ENCODE peak calls at places on chromosomes 3 and 15, in seven cellular contexts. W, N, U, V, M, X and L are unnamed samples.

GRCh38 chr15:93913871-93914270 is 317.5 kb upstream of the MCTP2 start:
- DNase-seq in W (no peak), N (peak), U (no peak), V (no peak), M (no peak), X (no peak), L (no peak)

GRCh38 chr3:82938821-82939328 is 1177.4 kb upstream of the GBE1 start:
- DNase-seq in W (no peak), N (peak), U (no peak), V (no peak), M (no peak), X (no peak), L (no peak)

GRCh38 chr3:73086071-73086494 is 24.6 kb downstream of the EBLN2 start:
- DNase-seq in W (no peak), N (peak), U (no peak), V (peak), M (peak), X (peak), L (no peak)

GRCh38 chr15:56040081-56041035 is 46.9 kb upstream of the NEDD4 start:
- DNase-seq in W (no peak), N (no peak), U (no peak), V (no peak), M (no peak), X (peak), L (no peak)

GRCh38 chr3:58306662-58307286 is 454 bp downstream of the HTD2 start:
- DNase-seq in W (peak), N (peak), U (no peak), V (peak), M (peak), X (peak), L (peak)

GRCh38 chr3:124372784-124373183 is 357.5 kb upstream of the UMPS start:
- DNase-seq in W (no peak), N (peak), U (no peak), V (no peak), M (no peak), X (no peak), L (no peak)

GRCh38 chr3:38143511-38143910 is 5.0 kb downstream of the MYD88 start:
- DNase-seq in W (no peak), N (no peak), U (no peak), V (no peak), M (peak), X (no peak), L (no peak)

GRCh38 chr15:90903733-90904536 is 833 bp downstream of the MAN2A2 start:
- DNase-seq in W (no peak), N (no peak), U (no peak), V (peak), M (no peak), X (peak), L (no peak)

GRCh38 chr3:49867871-49868321 is 1.8 kb downstream of the CAMKV start:
- DNase-seq in W (no peak), N (no peak), U (no peak), V (peak), M (peak), X (peak), L (no peak)

GRCh38 chr15:85597155-85597815 is 197.4 kb downstream of the KLHL25 start:
- DNase-seq in W (no peak), N (no peak), U (no peak), V (no peak), M (no peak), X (no peak), L (no peak)

GRCh38 chr3:39067286-39067685 is 15.5 kb downstream of the WDR48 start:
- DNase-seq in W (no peak), N (no peak), U (no peak), V (no peak), M (no peak), X (no peak), L (no peak)

GRCh38 chr3:88057650-88058321 is 1.0 kb downstream of the CGGBP1 start:
- DNase-seq in W (no peak), N (no peak), U (no peak), V (no peak), M (no peak), X (no peak), L (no peak)

GRCh38 chr3:186360779-186361178 is 1.3 kb downstream of the DGKG start:
- DNase-seq in W (no peak), N (peak), U (no peak), V (no peak), M (peak), X (no peak), L (no peak)

GRCh38 chr3:133014325-133014724 is 23.9 kb upstream of the TMEM108 start:
- DNase-seq in W (no peak), N (no peak), U (no peak), V (no peak), M (no peak), X (no peak), L (no peak)

GRCh38 chr3:195760345-195760983 is 39.7 kb downstream of the MUC20 start:
- DNase-seq in W (no peak), N (no peak), U (no peak), V (no peak), M (peak), X (no peak), L (no peak)

GRCh38 chr3:11717301-11717700 is 73.6 kb upstream of the VGLL4 start:
- DNase-seq in W (no peak), N (no peak), U (no peak), V (no peak), M (no peak), X (no peak), L (no peak)

GRCh38 chr3:124599779-124600693 is 130.2 kb upstream of the UMPS start:
- DNase-seq in W (no peak), N (no peak), U (no peak), V (no peak), M (no peak), X (peak), L (no peak)

GRCh38 chr3:186589856-186590579 is 19.5 kb downstream of the DNAJB11 start:
- DNase-seq in W (no peak), N (no peak), U (no peak), V (no peak), M (no peak), X (peak), L (no peak)

GRCh38 chr3:181844227-181844626 is 132.5 kb downstream of the SOX2 start:
- DNase-seq in W (no peak), N (no peak), U (no peak), V (no peak), M (no peak), X (no peak), L (no peak)

GRCh38 chr3:114035146-114035545 is 21.2 kb downstream of the CCDC191 start:
- DNase-seq in W (no peak), N (no peak), U (no peak), V (no peak), M (no peak), X (no peak), L (no peak)
- TF ChIP-seq TAF1 in W (no peak), N (no peak), U (no peak), V (no peak), M (no peak), X (no peak), L (no peak)

GRCh38 chr3:122947086-122947611 is 80.4 kb downstream of the SEMA5B start:
- DNase-seq in W (no peak), N (no peak), U (no peak), V (no peak), M (no peak), X (no peak), L (no peak)
- TF ChIP-seq TAF1 in W (no peak), N (no peak), U (no peak), V (no peak), M (no peak), X (no peak), L (no peak)

DNA sequence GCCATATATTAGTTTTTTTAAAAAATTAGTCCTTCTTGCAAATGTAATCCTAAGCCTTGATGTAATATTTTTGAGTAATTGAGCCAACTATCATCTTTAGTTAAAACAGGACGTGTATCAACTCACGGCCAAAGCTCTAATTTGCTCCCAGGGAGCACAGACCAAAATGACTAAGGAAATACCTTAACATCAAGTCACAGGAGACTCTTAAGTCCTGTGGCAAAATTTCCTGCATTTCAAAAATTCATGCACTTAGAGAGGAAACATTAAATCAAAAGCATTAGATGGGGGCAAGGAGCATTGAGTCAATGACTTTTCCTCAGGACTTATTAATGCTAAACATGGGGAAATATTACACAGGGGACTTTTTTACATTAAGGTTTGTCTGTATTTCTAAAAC is 276.0 kb downstream of the MFSD1 start:
- DNase-seq in W (no peak), N (no peak), U (no peak), V (no peak), M (no peak), X (no peak), L (no peak)
- TF ChIP-seq TAF1 in W (no peak), N (no peak), U (no peak), V (no peak), M (no peak), X (no peak), L (no peak)

DNA sequence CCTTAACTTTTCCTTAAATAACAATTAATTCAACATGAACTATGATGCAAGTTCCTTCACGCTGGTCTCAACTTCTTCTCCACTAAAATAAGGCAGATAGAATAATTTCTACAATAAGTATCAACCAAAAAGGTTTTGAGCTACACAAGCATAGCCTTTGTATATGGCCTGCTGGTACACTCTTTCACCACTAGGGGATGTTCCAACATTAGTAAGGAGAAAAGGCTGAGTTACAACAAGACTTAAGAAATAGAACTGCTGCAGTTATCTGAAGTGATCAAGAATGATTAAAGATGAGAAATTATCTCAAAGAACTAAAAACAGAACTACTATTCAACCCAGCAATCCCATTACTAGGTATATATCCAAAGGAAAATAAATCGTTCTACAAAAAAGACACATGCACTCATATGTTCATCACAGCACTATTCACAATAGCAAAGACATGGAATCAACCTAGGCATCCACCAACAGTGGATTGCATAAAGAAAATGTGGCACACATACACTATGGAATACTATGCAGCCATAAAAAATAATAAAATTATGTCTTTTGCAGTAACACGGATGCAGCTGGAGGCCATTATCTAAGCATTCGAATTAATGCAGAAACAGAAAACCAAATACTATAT is 14.4 kb downstream of the ATP13A3 start:
- DNase-seq in W (no peak), N (peak), U (no peak), V (peak), M (no peak), X (peak), L (no peak)
- TF ChIP-seq TAF1 in W (no peak), N (no peak), U (no peak), V (no peak), M (no peak), X (no peak), L (no peak)

GRCh38 chr3:126782554-126782953 is 78.5 kb downstream of the CHCHD6 start:
- DNase-seq in W (no peak), N (no peak), U (no peak), V (no peak), M (no peak), X (no peak), L (no peak)
- TF ChIP-seq TAF1 in W (no peak), N (peak), U (no peak), V (no peak), M (no peak), X (no peak), L (no peak)

GRCh38 chr15:32036972-32037371 is 6.7 kb downstream of the CHRNA7 start:
- DNase-seq in W (no peak), N (no peak), U (no peak), V (no peak), M (no peak), X (no peak), L (no peak)

GRCh38 chr15:32041294-32041693 is 11.0 kb downstream of the CHRNA7 start:
- DNase-seq in W (no peak), N (no peak), U (no peak), V (no peak), M (no peak), X (no peak), L (no peak)

GRCh38 chr15:32042269-32042996 is 12.1 kb downstream of the CHRNA7 start:
- DNase-seq in W (no peak), N (peak), U (no peak), V (peak), M (no peak), X (no peak), L (no peak)
- TF ChIP-seq TAF1 in W (no peak), N (no peak), U (no peak), V (no peak), M (no peak), X (no peak), L (no peak)